ENCODE peak calls at places on chromosomes 3 and 15, in five cellular contexts. L, W, Y, C and A are unnamed samples.

GRCh38 chr15:66623801-66624453 is 58.1 kb upstream of the LCTL start:
- DNase-seq in L (no peak), W (no peak), Y (no peak), C (no peak), A (no peak)

GRCh38 chr3:42191443-42191747 is 74.6 kb downstream of the CCK start:
- DNase-seq in L (no peak), W (no peak), Y (no peak), C (no peak), A (no peak)

GRCh38 chr15:64905119-64905831 is 6.4 kb upstream of the ANKDD1A start:
- DNase-seq in L (peak), W (peak), Y (peak), C (peak), A (peak)

GRCh38 chr15:62758126-62758951 is 284.2 kb upstream of the TPM1 start:
- DNase-seq in L (peak), W (no peak), Y (peak), C (peak), A (no peak)

GRCh38 chr3:72054976-72055375 is 270.0 kb upstream of the PROK2 start:
- DNase-seq in L (no peak), W (no peak), Y (no peak), C (no peak), A (no peak)

GRCh38 chr3:16841906-16842709 is 42.6 kb upstream of the PLCL2 start:
- DNase-seq in L (no peak), W (peak), Y (no peak), C (no peak), A (peak)

GRCh38 chr3:52513281-52513680 is 18.1 kb downstream of the STAB1 start:
- DNase-seq in L (no peak), W (no peak), Y (no peak), C (no peak), A (no peak)

GRCh38 chr3:16884748-16885587 is at the start of gene PLCL2:
- DNase-seq in L (no peak), W (peak), Y (peak), C (peak), A (peak)

GRCh38 chr3:162992741-162993140 is 1496.1 kb downstream of the OTOL1 start:
- DNase-seq in L (no peak), W (no peak), Y (no peak), C (no peak), A (no peak)

GRCh38 chr15:75693501-75694240 is 19.0 kb downstream of the CSPG4 start:
- DNase-seq in L (no peak), W (no peak), Y (no peak), C (no peak), A (no peak)

GRCh38 chr3:43001094-43001553 is 22.0 kb downstream of the GASK1A start:
- DNase-seq in L (no peak), W (no peak), Y (peak), C (peak), A (no peak)

GRCh38 chr15:40744810-40745152 is 10.3 kb downstream of the RMDN3 start:
- DNase-seq in L (no peak), W (no peak), Y (no peak), C (no peak), A (no peak)